ENCODE peak calls at places on chromosomes 16 and 17, in five cellular contexts. P, D, F, L and T are unnamed samples.
A peak's percentile ranks its signal among the peaks of the same experiment; 100 is the strongest.

GRCh38 chr17:8056232-8056975 is 17.5 kb downstream of the ALOX15B start:
- DNase-seq in F (peak; percentile 87), L (peak; percentile 81), P (no peak), D (peak; percentile 41), T (peak; percentile 75)

GRCh38 chr17:49439305-49439672 is 24.6 kb upstream of the PHB1 start:
- DNase-seq in L (no peak), D (no peak), P (no peak), F (no peak), T (no peak)

GRCh38 chr17:34584805-34585416 is 5.5 kb downstream of the TMEM132E start:
- DNase-seq in F (no peak), D (no peak), P (peak; percentile 77), L (no peak), T (peak; percentile 36)

GRCh38 chr16:24428751-24429150 is 110.6 kb upstream of the RBBP6 start:
- DNase-seq in D (no peak), F (no peak), L (no peak), P (no peak), T (no peak)

GRCh38 chr17:62110923-62111484 is 45.9 kb upstream of the MED13 start:
- DNase-seq in P (no peak), D (no peak), F (no peak), L (no peak), T (no peak)

GRCh38 chr17:45050680-45051059 is 762 bp downstream of the DCAKD start:
- DNase-seq in F (no peak), D (no peak), P (no peak), L (no peak), T (no peak)

GRCh38 chr16:48575471-48576050 is 34.4 kb downstream of the N4BP1 start:
- DNase-seq in P (no peak), D (no peak), L (no peak), F (no peak), T (no peak)

GRCh38 chr17:8109669-8110455 is 8.5 kb downstream of the ALOXE3 start:
- DNase-seq in F (peak; percentile 78), P (peak; percentile 77), L (peak; percentile 83), D (peak; percentile 55), T (peak; percentile 69)

GRCh38 chr16:53545433-53545832 is 42.4 kb upstream of the AKTIP start:
- DNase-seq in D (no peak), P (no peak), L (no peak), F (no peak), T (no peak)

GRCh38 chr16:12801511-12802042 is 2.1 kb downstream of the CPPED1 start:
- DNase-seq in L (no peak), D (peak; percentile 66), F (peak; percentile 50), P (no peak), T (no peak)

GRCh38 chr17:8956521-8956920 is 9.0 kb downstream of the PIK3R5 start:
- DNase-seq in P (no peak), F (no peak), L (no peak), D (no peak), T (no peak)

GRCh38 chr16:56935201-56935600 is 3.3 kb downstream of the HERPUD1 start:
- DNase-seq in F (no peak), P (no peak), L (no peak), D (no peak), T (no peak)
- H3K36me3 ChIP-seq in F (peaks cover 50% of the 10 kb centered on the region), P (peaks cover 55% of the 10 kb centered on the region), L (peaks cover 68% of the 10 kb centered on the region), D (peaks cover 21% of the 10 kb centered on the region), T (no peaks in the 10 kb centered on the region)

GRCh38 chr17:28404007-28404406 is 2.0 kb downstream of the SLC46A1 start:
- DNase-seq in P (no peak), D (no peak), L (no peak), F (no peak), T (no peak)
- H3K36me3 ChIP-seq in P (no peaks in the 10 kb centered on the region), D (no peaks in the 10 kb centered on the region), L (peaks cover 41% of the 10 kb centered on the region), F (no peaks in the 10 kb centered on the region), T (no peaks in the 10 kb centered on the region)

DNA sequence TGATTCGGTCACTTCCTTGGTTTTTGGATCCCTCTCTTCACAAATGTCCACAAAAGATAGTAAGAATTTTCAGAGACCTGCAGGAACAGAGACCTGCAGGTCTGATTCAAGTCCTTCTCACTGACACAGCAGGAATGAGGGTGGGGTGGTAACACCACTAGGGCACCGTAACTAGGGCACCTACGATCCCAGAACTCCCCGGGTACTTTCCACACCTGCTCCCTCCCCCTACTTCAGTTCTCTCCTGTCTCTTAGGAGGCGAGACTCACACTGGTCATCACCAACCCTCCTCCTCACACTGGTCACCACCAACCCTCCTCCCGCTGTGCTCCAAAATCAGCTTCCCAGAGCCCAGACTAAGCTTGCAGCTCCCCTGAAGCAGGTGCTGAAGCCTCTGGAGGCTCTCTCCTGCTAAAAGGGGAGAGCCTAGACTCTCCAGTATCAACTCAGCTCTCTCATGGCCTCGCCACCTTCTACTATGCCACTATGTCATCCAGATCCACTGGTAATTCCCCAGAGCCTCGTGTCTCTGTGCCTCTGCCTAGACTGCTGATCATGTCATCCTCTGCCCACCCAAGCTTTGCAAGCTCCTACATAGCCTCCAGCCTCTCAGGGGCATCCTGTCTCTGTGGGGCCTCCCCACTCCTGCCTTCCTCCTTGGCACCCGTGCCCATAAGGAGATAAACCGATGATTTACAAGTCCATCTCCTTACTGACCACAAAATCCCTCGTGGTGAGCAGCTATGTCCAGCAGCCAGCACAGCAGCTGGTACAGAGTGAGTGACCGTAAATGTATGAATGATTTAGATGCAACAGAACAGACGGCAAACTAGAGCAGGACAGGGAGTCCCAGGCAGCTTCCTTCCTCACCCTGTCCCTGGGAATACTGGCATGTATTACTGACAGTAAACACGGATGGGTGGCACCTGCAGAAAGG is 63.4 kb upstream of the GSG1L start:
- DNase-seq in P (no peak), L (no peak), D (no peak), F (no peak), T (no peak)
- H3K36me3 ChIP-seq in P (peaks cover 41% of the 10 kb centered on the region), L (peaks cover 97% of the 10 kb centered on the region), D (peaks cover 36% of the 10 kb centered on the region), F (peaks cover 74% of the 10 kb centered on the region), T (peaks cover 2% of the 10 kb centered on the region)

GRCh38 chr17:55405600-55405999 is 16.0 kb downstream of the MMD start:
- DNase-seq in F (no peak), D (no peak), L (no peak), P (no peak), T (no peak)

GRCh38 chr17:55410722-55411462 is 10.7 kb downstream of the MMD start:
- DNase-seq in P (no peak), D (no peak), L (no peak), F (peak; percentile 38), T (no peak)

GRCh38 chr17:55409030-55409800 is 12.4 kb downstream of the MMD start:
- DNase-seq in L (no peak), F (no peak), P (no peak), D (no peak), T (no peak)

GRCh38 chr17:55411463-55411855 is 10.2 kb downstream of the MMD start:
- DNase-seq in D (no peak), L (no peak), P (no peak), F (no peak), T (no peak)

GRCh38 chr17:55407641-55408566 is 13.7 kb downstream of the MMD start:
- DNase-seq in F (no peak), P (no peak), D (peak; percentile 37), L (no peak), T (no peak)
- H3K36me3 ChIP-seq in F (peaks cover 27% of the 10 kb centered on the region), P (peaks cover 77% of the 10 kb centered on the region), D (peaks cover 31% of the 10 kb centered on the region), L (peaks cover 87% of the 10 kb centered on the region), T (peaks cover 4% of the 10 kb centered on the region)

GRCh38 chr17:16052486-16052885 is 52.9 kb downstream of the TTC19 start:
- DNase-seq in F (no peak), P (no peak), L (no peak), D (no peak), T (no peak)

GRCh38 chr17:16048797-16049449 is 49.3 kb downstream of the TTC19 start:
- DNase-seq in F (no peak), P (no peak), L (no peak), D (no peak), T (no peak)

GRCh38 chr17:16050844-16051243 is 51.2 kb downstream of the TTC19 start:
- DNase-seq in P (no peak), L (no peak), D (no peak), F (no peak), T (no peak)

GRCh38 chr17:16044484-16044883 is 44.9 kb downstream of the TTC19 start:
- DNase-seq in L (no peak), D (no peak), F (no peak), P (no peak), T (no peak)

GRCh38 chr17:16046966-16047365 is 47.3 kb downstream of the TTC19 start:
- DNase-seq in F (no peak), D (no peak), P (no peak), L (no peak), T (no peak)
- H3K36me3 ChIP-seq in F (peaks cover 29% of the 10 kb centered on the region), D (peaks cover 13% of the 10 kb centered on the region), P (peaks cover 45% of the 10 kb centered on the region), L (peaks cover 89% of the 10 kb centered on the region), T (peaks cover 14% of the 10 kb centered on the region)

GRCh38 chr17:5110816-5111215 is 862 bp downstream of the ZNF232 start:
- DNase-seq in F (no peak), L (no peak), D (no peak), P (no peak), T (no peak)
- H3K36me3 ChIP-seq in F (peaks cover 4% of the 10 kb centered on the region), L (peaks cover 26% of the 10 kb centered on the region), D (peaks cover 12% of the 10 kb centered on the region), P (peaks cover 6% of the 10 kb centered on the region), T (peaks cover 10% of the 10 kb centered on the region)

GRCh38 chr16:2086812-2087425 is 39.1 kb downstream of the TSC2 start:
- DNase-seq in P (no peak), F (no peak), L (no peak), D (no peak), T (no peak)
- H3K36me3 ChIP-seq in P (peaks cover 16% of the 10 kb centered on the region), F (peaks cover 77% of the 10 kb centered on the region), L (peaks cover 95% of the 10 kb centered on the region), D (peaks cover 82% of the 10 kb centered on the region), T (no peaks in the 10 kb centered on the region)